ENCODE peak calls at places on chromosomes 13 and 19, in five cellular contexts. J is Karpas-422, S is GM23248, K is fibroblast of lung, R is GM23338. U is an unnamed sample.

GRCh38 chr13:28056970-28057712 is 43.2 kb downstream of the FLT3 start:
- DNase-seq in S (no peak), K (no peak), R (no peak), J (no peak), U (no peak)

GRCh38 chr19:11894851-11895250 is 7.3 kb downstream of the ZNF69 start:
- DNase-seq in S (no peak), K (no peak), R (no peak), J (no peak), U (no peak)

GRCh38 chr13:76455960-76456359 is 430.2 kb downstream of the KCTD12 start:
- DNase-seq in J (no peak), S (no peak), R (no peak), K (peak; percentile 64), U (no peak)

GRCh38 chr19:46902402-46902766 is 41.6 kb downstream of the ARHGAP35 start:
- DNase-seq in R (peak; percentile 40), K (peak; percentile 49), J (no peak), S (peak; percentile 60), U (peak; percentile 40)

GRCh38 chr19:43311256-43311655 is 41.9 kb upstream of the PSG9 start:
- DNase-seq in S (no peak), J (no peak), R (no peak), K (no peak), U (no peak)

GRCh38 chr19:44598880-44599279 is 14.5 kb upstream of the IGSF23 start:
- DNase-seq in S (no peak), R (no peak), J (no peak), K (no peak), U (peak; percentile 43)

GRCh38 chr19:50792852-50793250 is 2.6 kb downstream of the ACP4 start:
- DNase-seq in J (peak; percentile 53), S (no peak), K (no peak), R (no peak), U (no peak)

GRCh38 chr13:93767231-93767916 is 540.8 kb downstream of the GPC6 start:
- DNase-seq in R (no peak), K (no peak), S (no peak), J (no peak), U (no peak)

GRCh38 chr19:49520705-49521319 is 7.0 kb upstream of the RCN3 start:
- DNase-seq in R (no peak), K (no peak), J (no peak), S (no peak), U (no peak)

GRCh38 chr13:97226788-97227627 is 4.9 kb downstream of the MBNL2 start:
- DNase-seq in S (peak; percentile 58), K (no peak), R (peak; percentile 80), J (no peak), U (peak; percentile 95)

GRCh38 chr13:110538632-110539031 is 22.9 kb downstream of the RAB20 start:
- DNase-seq in S (no peak), K (no peak), J (no peak), R (no peak), U (no peak)

GRCh38 chr13:21717817-21718216 is 46.9 kb downstream of the FGF9 start:
- DNase-seq in S (no peak), R (peak; percentile 78), K (no peak), J (no peak), U (peak; percentile 90)

GRCh38 chr19:19493841-19494546 is 21.4 kb downstream of the TSSK6 start:
- DNase-seq in R (no peak), S (peak; percentile 28), K (no peak), J (no peak), U (no peak)

GRCh38 chr19:19492026-19492610 is 23.2 kb downstream of the TSSK6 start:
- DNase-seq in S (no peak), R (no peak), K (no peak), J (no peak), U (no peak)

GRCh38 chr19:19498255-19498991 is 16.9 kb downstream of the TSSK6 start:
- DNase-seq in R (no peak), S (no peak), J (no peak), K (no peak), U (no peak)

GRCh38 chr19:19499272-19499995 is 15.9 kb downstream of the TSSK6 start:
- DNase-seq in S (no peak), K (no peak), R (no peak), J (no peak), U (no peak)

GRCh38 chr19:19495614-19496603 is 19.4 kb downstream of the TSSK6 start:
- DNase-seq in S (no peak), J (no peak), R (no peak), K (no peak), U (no peak)
- H3K79me2 ChIP-seq in S (peaks cover 65% of the 10 kb centered on the region), J (peaks cover 35% of the 10 kb centered on the region), R (peaks cover 23% of the 10 kb centered on the region), K (peaks cover 17% of the 10 kb centered on the region), U (peaks cover 20% of the 10 kb centered on the region)

GRCh38 chr13:46373623-46374022 is 13.4 kb downstream of the RUBCNL start:
- DNase-seq in R (no peak), J (no peak), S (no peak), K (no peak), U (no peak)

GRCh38 chr13:46374710-46375109 is 12.3 kb downstream of the RUBCNL start:
- DNase-seq in R (no peak), S (no peak), J (no peak), K (no peak), U (no peak)

GRCh38 chr13:46369506-46370268 is 17.4 kb downstream of the RUBCNL start:
- DNase-seq in J (no peak), S (peak; percentile 89), K (peak; percentile 79), R (no peak), U (no peak)

GRCh38 chr13:46367622-46368327 is 19.3 kb downstream of the RUBCNL start:
- DNase-seq in S (peak; percentile 76), J (no peak), K (peak; percentile 64), R (no peak), U (no peak)

GRCh38 chr13:46372071-46372470 is 15.0 kb downstream of the RUBCNL start:
- DNase-seq in R (no peak), J (no peak), K (no peak), S (no peak), U (no peak)
- H3K79me2 ChIP-seq in R (no peaks in the 10 kb centered on the region), J (no peaks in the 10 kb centered on the region), K (no peaks in the 10 kb centered on the region), S (no peaks in the 10 kb centered on the region), U (no peaks in the 10 kb centered on the region)

GRCh38 chr13:114097504-114097892 is 34.9 kb downstream of the RASA3 start:
- DNase-seq in J (no peak), K (no peak), R (no peak), S (no peak), U (no peak)
- H3K79me2 ChIP-seq in J (no peaks in the 10 kb centered on the region), K (peaks cover 89% of the 10 kb centered on the region), R (peaks cover 55% of the 10 kb centered on the region), S (peaks cover 95% of the 10 kb centered on the region), U (peaks cover 6% of the 10 kb centered on the region)

DNA sequence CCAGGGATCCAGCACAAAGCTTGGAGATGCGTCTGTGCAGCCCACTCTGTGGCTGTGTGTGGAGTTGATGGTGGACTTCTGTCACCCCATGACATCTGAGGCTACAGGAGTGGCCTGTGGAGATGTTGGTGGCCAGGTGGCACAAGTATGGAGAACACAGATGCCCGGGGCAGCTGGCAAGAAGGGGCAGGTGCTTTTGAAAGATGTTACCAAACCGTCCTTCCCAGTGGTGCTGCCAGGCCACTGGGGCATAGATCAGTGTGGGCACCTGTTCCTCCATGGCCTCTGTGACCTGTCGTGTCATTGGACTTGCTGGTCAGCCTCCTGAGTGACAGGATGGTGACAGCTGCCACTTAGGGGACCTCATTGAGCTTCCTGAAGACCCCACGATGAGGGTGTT is 36.2 kb downstream of the KDM4B start:
- DNase-seq in S (no peak), K (no peak), J (no peak), R (no peak), U (no peak)
- H3K79me2 ChIP-seq in S (peaks cover 98% of the 10 kb centered on the region), K (peaks cover 34% of the 10 kb centered on the region), J (peaks cover 64% of the 10 kb centered on the region), R (peaks cover 72% of the 10 kb centered on the region), U (peaks cover 2% of the 10 kb centered on the region)

GRCh38 chr19:1967087-1967608 is 26.2 kb downstream of the CSNK1G2 start:
- DNase-seq in K (no peak), J (no peak), S (no peak), R (no peak), U (no peak)
- H3K79me2 ChIP-seq in K (peaks cover 8% of the 10 kb centered on the region), J (peaks cover 19% of the 10 kb centered on the region), S (peaks cover 65% of the 10 kb centered on the region), R (peaks cover 68% of the 10 kb centered on the region), U (peaks cover 12% of the 10 kb centered on the region)

DNA sequence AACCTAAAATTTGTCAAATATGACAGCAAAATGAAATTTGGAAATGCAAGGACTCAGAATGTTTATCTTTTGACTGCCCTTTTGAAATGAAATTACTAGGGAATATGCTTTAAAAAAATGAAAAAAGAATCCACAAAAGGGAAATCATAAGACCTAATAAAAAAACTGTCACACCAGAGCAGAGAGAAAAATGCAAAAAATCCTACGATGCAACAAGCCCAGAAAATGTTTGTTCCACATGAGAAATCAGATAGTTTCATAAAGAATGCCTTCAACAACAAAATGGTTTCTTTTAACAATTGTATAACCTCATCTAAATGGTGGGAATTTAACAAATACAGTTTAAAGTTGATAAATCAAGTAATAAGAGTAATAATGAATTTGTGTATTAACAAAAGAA is 8.0 kb downstream of the LPAR6 start:
- DNase-seq in J (no peak), K (no peak), S (peak; percentile 22), R (no peak), U (no peak)
- H3K79me2 ChIP-seq in J (peaks cover 49% of the 10 kb centered on the region), K (peaks cover under 1% of the 10 kb centered on the region), S (peaks cover 75% of the 10 kb centered on the region), R (no peaks in the 10 kb centered on the region), U (no peaks in the 10 kb centered on the region)

GRCh38 chr13:45167611-45168554 is 33.0 kb downstream of the KCTD4 start:
- DNase-seq in J (no peak), S (peak; percentile 24), K (peak; percentile 33), R (no peak), U (peak; percentile 33)
- H3K79me2 ChIP-seq in J (peaks cover 73% of the 10 kb centered on the region), S (peaks cover 18% of the 10 kb centered on the region), K (no peaks in the 10 kb centered on the region), R (peaks cover 6% of the 10 kb centered on the region), U (no peaks in the 10 kb centered on the region)

GRCh38 chr19:2454199-2454961 is 2.4 kb downstream of the LMNB2 start:
- DNase-seq in J (no peak), K (no peak), S (no peak), R (no peak), U (no peak)

GRCh38 chr19:2453431-2454025 is 3.2 kb downstream of the LMNB2 start:
- DNase-seq in K (no peak), S (no peak), R (no peak), J (no peak), U (no peak)

GRCh38 chr19:2451138-2451537 is 5.6 kb downstream of the LMNB2 start:
- DNase-seq in R (no peak), S (no peak), J (no peak), K (no peak), U (no peak)

GRCh38 chr19:2449019-2449418 is 7.7 kb downstream of the LMNB2 start:
- DNase-seq in K (peak; percentile 32), R (no peak), S (peak; percentile 20), J (no peak), U (no peak)

DNA sequence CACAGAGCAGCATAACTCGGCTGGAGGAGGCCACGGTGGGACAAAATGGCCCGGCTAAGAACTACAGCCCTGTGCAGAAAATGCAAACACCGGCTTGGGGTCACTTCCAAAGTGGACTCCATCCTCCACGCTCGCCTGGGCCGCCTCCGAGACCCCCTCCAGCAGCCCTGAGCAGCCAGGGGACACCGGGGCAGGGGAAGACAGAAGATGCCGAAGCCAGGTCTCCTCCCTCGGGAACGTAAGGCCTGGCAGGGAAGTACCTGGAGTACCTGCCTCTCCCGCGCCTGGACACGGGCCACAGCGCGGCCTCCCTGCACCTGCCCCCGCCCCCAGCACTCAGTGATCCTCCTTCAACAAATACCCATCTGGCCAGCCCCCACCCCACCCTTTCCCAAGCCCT is 5.0 kb downstream of the LMNB2 start:
- DNase-seq in R (no peak), S (no peak), J (no peak), K (no peak), U (no peak)
- H3K79me2 ChIP-seq in R (peaks cover 98% of the 10 kb centered on the region), S (peaks cover 99% of the 10 kb centered on the region), J (peaks cover 93% of the 10 kb centered on the region), K (peaks cover 90% of the 10 kb centered on the region), U (peaks cover 89% of the 10 kb centered on the region)